ENCODE peak calls at places on chromosomes 2 and 18, in five cellular contexts. L is lower lobe of right lung, F is PC-3, B is endodermal cell, J is stomach. P is an unnamed sample. For H3K4me1, the result is how much of the 10 kb centered on the place peaks cover.

GRCh38 chr2:105765415-105766299 is 20.9 kb downstream of the NCK2 start:
- DNase-seq in L (no peak), F (no peak), B (no peak), J (no peak), P (no peak)

GRCh38 chr2:56263876-56264275 is 80.1 kb downstream of the CCDC85A start:
- DNase-seq in L (no peak), F (no peak), B (no peak), J (no peak), P (no peak)

GRCh38 chr18:77178559-77178958 is 46.0 kb upstream of the MBP start:
- DNase-seq in L (no peak), F (no peak), B (no peak), J (no peak), P (no peak)

GRCh38 chr2:196970089-196970488 is 43.6 kb upstream of the PGAP1 start:
- DNase-seq in L (no peak), F (no peak), B (no peak), J (no peak), P (no peak)

GRCh38 chr18:2900742-2901404 is 54.1 kb downstream of the EMILIN2 start:
- DNase-seq in L (no peak), F (no peak), B (peak), J (no peak), P (no peak)

GRCh38 chr18:9380571-9381390 is 46.2 kb downstream of the TWSG1 start:
- DNase-seq in L (no peak), F (no peak), B (no peak), J (no peak), P (no peak)

GRCh38 chr2:207770602-207771404 is 1.1 kb upstream of the FZD5 start:
- DNase-seq in L (peak), F (no peak), B (peak), J (no peak), P (peak)

GRCh38 chr2:97995026-97995733 is 568 bp downstream of the TMEM131 start:
- DNase-seq in L (peak), F (peak), B (no peak), J (peak), P (peak)

GRCh38 chr18:500556-501405 is at the start of gene COLEC12:
- DNase-seq in L (peak), F (no peak), B (peak), J (no peak), P (no peak)

GRCh38 chr2:217789003-217789735 is 213.6 kb downstream of the TNS1 start:
- DNase-seq in L (peak), F (peak), B (peak), J (peak), P (peak)

GRCh38 chr2:173963323-173963816 is 1.8 kb downstream of the SP3 start:
- DNase-seq in L (no peak), F (peak), B (no peak), J (no peak), P (no peak)

DNA sequence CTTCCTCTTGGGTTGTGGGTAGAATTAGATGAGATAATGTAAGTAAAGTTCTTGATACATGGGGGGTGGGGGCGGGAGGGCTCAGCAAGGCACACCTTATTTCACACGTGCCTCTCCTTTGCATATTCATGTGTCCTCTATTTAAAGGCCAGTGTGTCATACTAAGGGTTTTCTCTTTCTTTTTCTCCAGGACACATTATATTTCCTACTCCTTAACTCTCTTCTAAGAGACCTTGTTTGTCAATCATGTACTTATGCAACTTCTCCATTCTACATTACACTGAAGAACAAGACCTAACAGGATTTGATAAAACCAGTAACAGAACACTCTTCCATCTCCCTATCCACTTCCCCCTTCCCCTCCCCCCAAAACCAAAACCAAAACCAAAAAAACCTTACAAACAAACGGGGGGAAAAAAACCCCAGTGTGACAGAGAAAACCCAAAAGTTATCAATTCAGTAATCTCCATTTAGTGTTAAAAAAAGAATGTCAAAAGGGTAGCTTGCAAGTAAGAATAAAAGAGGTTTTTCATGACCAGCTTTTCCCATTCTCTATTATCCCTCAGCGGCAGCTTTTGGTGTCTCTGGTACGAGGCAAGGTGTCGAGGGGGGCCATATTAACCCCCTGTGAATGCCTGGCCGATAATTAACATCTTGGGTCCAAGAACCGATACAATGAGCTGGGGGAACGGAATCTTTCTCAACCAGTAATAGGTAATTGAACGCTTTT is 190.9 kb upstream of the TCF4 start:
- DNase-seq in L (no peak), F (no peak), B (no peak), J (no peak), P (no peak)
- H3K4me1 ChIP-seq in L (under half), F (under half), B (under half), J (under half), P (under half)

GRCh38 chr2:11411768-11412448 is 54.1 kb downstream of the E2F6 start:
- DNase-seq in L (no peak), F (peak), B (peak), J (peak), P (no peak)

GRCh38 chr2:11409184-11409959 is 56.6 kb downstream of the E2F6 start:
- DNase-seq in L (no peak), F (peak), B (no peak), J (no peak), P (no peak)

GRCh38 chr2:11412449-11412810 is 53.5 kb downstream of the E2F6 start:
- DNase-seq in L (no peak), F (no peak), B (no peak), J (no peak), P (no peak)

GRCh38 chr2:11410101-11410500 is 55.9 kb downstream of the E2F6 start:
- DNase-seq in L (no peak), F (no peak), B (no peak), J (no peak), P (no peak)

DNA sequence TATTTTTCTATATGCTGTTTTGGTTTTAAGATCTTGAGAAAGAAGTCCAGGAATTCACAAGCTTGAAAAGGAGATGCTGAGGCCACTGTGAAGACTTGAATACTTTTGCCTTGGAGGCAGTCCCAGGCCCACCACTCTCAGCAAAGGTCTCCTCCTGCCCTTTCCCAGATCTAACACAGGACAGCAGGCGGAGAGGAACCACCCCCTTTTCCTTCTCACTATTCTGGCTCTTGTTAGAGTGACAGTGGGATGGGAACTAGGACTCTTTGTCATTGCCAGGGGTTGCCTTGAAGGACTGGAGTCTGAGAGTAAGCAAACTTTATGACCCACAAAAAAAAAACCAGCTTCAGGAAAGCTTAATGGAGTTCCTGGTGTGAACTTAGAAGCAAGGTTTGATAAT is 54.7 kb downstream of the E2F6 start:
- DNase-seq in L (no peak), F (no peak), B (no peak), J (no peak), P (no peak)
- H3K4me1 ChIP-seq in L (under half), F (under half), B (under half), J (under half), P (under half)

GRCh38 chr2:233184669-233185068 is 66.8 kb upstream of the ATG16L1 start:
- DNase-seq in L (no peak), F (no peak), B (no peak), J (no peak), P (no peak)

GRCh38 chr2:233186851-233187250 is 64.6 kb upstream of the ATG16L1 start:
- DNase-seq in L (no peak), F (no peak), B (no peak), J (no peak), P (no peak)

GRCh38 chr2:233185963-233186362 is 65.5 kb upstream of the ATG16L1 start:
- DNase-seq in L (no peak), F (no peak), B (no peak), J (no peak), P (no peak)

GRCh38 chr2:233183869-233184418 is 67.5 kb upstream of the ATG16L1 start:
- DNase-seq in L (no peak), F (no peak), B (no peak), J (no peak), P (no peak)

GRCh38 chr2:233185320-233185719 is 66.2 kb upstream of the ATG16L1 start:
- DNase-seq in L (no peak), F (no peak), B (no peak), J (no peak), P (no peak)
- H3K4me1 ChIP-seq in L (under half), F (under half), B (under half), J (under half), P (under half)

GRCh38 chr18:26456070-26456491 is 92.3 kb downstream of the KCTD1 start:
- DNase-seq in L (no peak), F (peak), B (no peak), J (no peak), P (no peak)

GRCh38 chr18:26455639-26456038 is 92.7 kb downstream of the KCTD1 start:
- DNase-seq in L (no peak), F (no peak), B (no peak), J (no peak), P (no peak)

GRCh38 chr18:26453370-26454030 is 94.9 kb downstream of the KCTD1 start:
- DNase-seq in L (no peak), F (no peak), B (no peak), J (no peak), P (no peak)

GRCh38 chr18:26454192-26454591 is 94.2 kb downstream of the KCTD1 start:
- DNase-seq in L (no peak), F (no peak), B (no peak), J (no peak), P (no peak)

GRCh38 chr18:26454616-26455015 is 93.7 kb downstream of the KCTD1 start:
- DNase-seq in L (no peak), F (no peak), B (no peak), J (no peak), P (no peak)
- H3K4me1 ChIP-seq in L (under half), F (under half), B (under half), J (under half), P (under half)

DNA sequence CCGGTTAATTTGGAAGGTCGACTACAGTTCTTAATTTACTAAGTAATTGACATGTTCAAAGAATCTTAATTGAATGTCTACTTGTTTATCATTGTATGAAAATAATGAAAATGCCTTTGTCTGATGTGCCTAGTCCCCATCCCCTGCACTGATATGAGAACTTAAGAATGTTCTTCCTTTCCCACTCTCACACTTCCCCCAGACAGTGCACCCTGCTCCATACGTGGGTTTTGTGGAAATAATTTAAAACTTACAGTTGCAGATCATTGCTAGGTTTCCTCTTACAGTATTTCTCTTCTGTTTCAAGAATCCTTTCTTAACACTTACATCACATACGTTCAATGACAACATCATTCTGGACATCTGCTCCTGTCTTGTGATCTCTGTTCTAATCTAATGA is 3.5 kb downstream of the ICOS start:
- DNase-seq in L (no peak), F (no peak), B (no peak), J (no peak), P (no peak)
- H3K4me1 ChIP-seq in L (under half), F (under half), B (under half), J (under half), P (under half)

GRCh38 chr18:58611471-58612131 is 17.3 kb downstream of the ALPK2 start:
- DNase-seq in L (no peak), F (no peak), B (peak), J (no peak), P (no peak)

GRCh38 chr18:58615150-58616132 is 13.4 kb downstream of the ALPK2 start:
- DNase-seq in L (no peak), F (peak), B (no peak), J (peak), P (no peak)

GRCh38 chr18:58616446-58616845 is 12.4 kb downstream of the ALPK2 start:
- DNase-seq in L (no peak), F (no peak), B (no peak), J (no peak), P (no peak)

GRCh38 chr18:58609536-58609993 is 19.3 kb downstream of the ALPK2 start:
- DNase-seq in L (no peak), F (no peak), B (no peak), J (no peak), P (no peak)

GRCh38 chr18:58612239-58613055 is 16.4 kb downstream of the ALPK2 start:
- DNase-seq in L (no peak), F (peak), B (no peak), J (no peak), P (no peak)
- H3K4me1 ChIP-seq in L (under half), F (under half), B (under half), J (under half), P (under half)

P was measured in kidney.